ENCODE peak calls at places on chromosomes 6 and 20, in five cellular contexts. Q is HFFc6, R is tibial artery, M is brain microvascular endothelial cell, G is fibroblast of mammary gland. N is an unnamed sample.

GRCh38 chr6:42511803-42512422 is 51.9 kb upstream of the UBR2 start:
- DNase-seq in M (peak), G (peak), R (no peak), Q (no peak), N (no peak)

GRCh38 chr20:57708694-57709673 is 831 bp downstream of the PMEPA1 start:
- DNase-seq in M (peak), G (no peak), R (no peak), Q (no peak), N (no peak)

GRCh38 chr20:57717797-57718196 is 8.0 kb upstream of the PMEPA1 start:
- DNase-seq in R (no peak), Q (peak), M (no peak), G (no peak), N (no peak)

GRCh38 chr6:40916816-40917215 is 122.2 kb downstream of the UNC5CL start:
- DNase-seq in G (no peak), R (no peak), M (no peak), Q (no peak), N (no peak)

GRCh38 chr6:31057426-31058003 is 47.2 kb downstream of the MUC22 start:
- DNase-seq in G (peak), R (no peak), M (no peak), Q (peak), N (no peak)

GRCh38 chr6:15598273-15598778 is 64.5 kb downstream of the DTNBP1 start:
- DNase-seq in M (no peak), Q (no peak), G (no peak), R (no peak), N (no peak)

GRCh38 chr20:45407067-45407745 is 883 bp upstream of the DBNDD2 start:
- DNase-seq in Q (no peak), M (peak), G (peak), R (peak), N (no peak)

GRCh38 chr6:129141499-129141898 is 258.6 kb downstream of the LAMA2 start:
- DNase-seq in Q (peak), R (no peak), M (no peak), G (peak), N (no peak)

GRCh38 chr6:112286010-112286409 is 31.6 kb upstream of the LAMA4 start:
- DNase-seq in M (no peak), Q (no peak), R (no peak), G (no peak), N (no peak)

GRCh38 chr6:127069659-127070279 is 48.7 kb upstream of the RSPO3 start:
- DNase-seq in G (peak), R (no peak), M (peak), Q (peak), N (no peak)

GRCh38 chr20:1391640-1392442 is 1.0 kb downstream of the FKBP1A start:
- DNase-seq in M (no peak), Q (no peak), G (peak), R (no peak), N (no peak)

GRCh38 chr20:10115021-10115420 is 80.2 kb downstream of the ANKEF1 start:
- DNase-seq in R (no peak), G (peak), Q (peak), M (peak), N (no peak)

GRCh38 chr20:20439602-20440001 is 71.7 kb downstream of the INSM1 start:
- DNase-seq in M (no peak), G (no peak), Q (no peak), R (no peak), N (no peak)

GRCh38 chr6:168097221-168097620 is 18.2 kb upstream of the FRMD1 start:
- DNase-seq in R (no peak), G (no peak), M (no peak), Q (no peak), N (no peak)

GRCh38 chr20:37647946-37648345 is 45.9 kb upstream of the CTNNBL1 start:
- DNase-seq in R (no peak), G (no peak), Q (no peak), M (no peak), N (no peak)

GRCh38 chr6:142301421-142302391 is at the start of gene ADGRG6:
- DNase-seq in Q (peak), G (peak), M (no peak), R (peak), N (peak)

GRCh38 chr20:23823621-23824324 is 2.8 kb downstream of the CST2 start:
- DNase-seq in G (no peak), M (no peak), Q (no peak), R (no peak), N (no peak)

DNA sequence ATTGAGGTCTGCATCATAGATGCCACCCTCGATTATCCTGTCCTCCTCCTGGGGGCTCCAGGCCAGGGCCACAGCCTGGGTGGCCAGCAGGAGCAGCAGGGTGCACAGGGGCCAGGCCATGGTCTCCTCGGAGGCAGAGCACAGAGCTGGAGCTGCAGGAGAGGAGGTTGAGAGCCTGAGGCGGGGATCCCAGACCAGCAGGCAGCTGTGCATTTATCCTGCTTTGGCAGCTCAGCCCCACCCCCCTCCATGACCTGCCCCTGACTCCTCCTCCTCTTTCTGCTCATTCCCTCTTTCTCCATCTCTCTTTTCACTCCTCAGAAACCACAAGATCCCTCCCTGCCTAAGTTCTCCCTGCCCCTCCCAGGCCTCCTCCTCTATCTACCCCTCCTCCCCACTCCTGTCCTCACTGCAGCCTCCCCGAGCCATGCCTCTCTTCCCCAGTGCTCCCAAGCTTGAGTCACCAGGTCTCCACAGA is at the start of gene CST2:
- DNase-seq in R (no peak), M (peak), G (peak), Q (no peak), N (no peak)
- TF ChIP-seq CTCF in R (no peak), M (no peak), G (no peak), Q (no peak), N (no peak)

DNA sequence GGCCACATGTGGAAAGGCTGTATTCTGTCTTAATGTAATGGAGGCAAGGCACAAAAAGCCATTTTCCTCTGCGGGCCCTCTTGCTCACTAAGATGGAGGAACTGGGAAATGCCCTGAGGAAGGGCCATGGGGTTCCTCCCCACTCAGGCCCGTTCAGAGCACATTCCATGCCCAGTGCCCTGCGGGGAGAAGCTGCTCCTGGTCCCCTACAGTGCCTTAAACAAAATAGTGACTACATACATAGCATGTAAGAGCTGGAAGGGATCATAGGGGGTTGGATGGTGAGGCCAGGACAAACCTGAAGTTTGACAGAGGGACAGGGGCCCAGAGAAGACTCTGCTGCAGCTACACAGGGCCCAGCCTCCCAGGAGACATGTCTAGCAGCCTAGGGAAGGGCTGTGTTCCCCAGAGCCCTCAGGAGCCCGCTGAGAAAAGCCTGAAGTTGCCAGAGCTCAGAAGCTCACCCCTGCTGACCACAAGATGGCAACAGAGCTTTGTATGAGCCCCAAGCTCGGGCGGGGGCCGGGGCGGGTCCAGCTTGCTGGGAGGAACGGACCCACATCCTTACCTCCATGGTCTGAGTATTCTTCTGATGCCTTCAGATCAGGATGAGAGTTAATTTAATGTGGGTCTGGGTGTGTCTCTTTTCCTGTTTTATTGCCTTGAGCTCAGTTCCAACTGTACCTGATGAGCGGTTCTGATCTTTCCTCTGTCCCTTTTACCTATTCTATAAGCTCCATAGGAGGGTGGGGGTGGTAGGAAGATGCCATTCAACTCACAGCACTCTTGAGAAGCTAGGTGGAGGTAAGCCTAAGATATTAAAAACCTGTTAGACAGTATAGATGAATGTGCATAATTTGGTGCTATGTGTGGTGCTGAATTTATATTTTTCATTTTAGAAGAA is 242.9 kb downstream of the CDC5L start:
- DNase-seq in M (peak), G (peak), R (no peak), Q (peak), N (no peak)
- TF ChIP-seq CTCF in M (peak), G (peak), R (peak), Q (peak), N (peak)

GRCh38 chr6:72755752-72756151 is 133.9 kb downstream of the KCNQ5 start:
- DNase-seq in M (peak), G (no peak), R (no peak), Q (no peak), N (no peak)
- TF ChIP-seq CTCF in M (no peak), G (no peak), R (no peak), Q (no peak), N (no peak)

DNA sequence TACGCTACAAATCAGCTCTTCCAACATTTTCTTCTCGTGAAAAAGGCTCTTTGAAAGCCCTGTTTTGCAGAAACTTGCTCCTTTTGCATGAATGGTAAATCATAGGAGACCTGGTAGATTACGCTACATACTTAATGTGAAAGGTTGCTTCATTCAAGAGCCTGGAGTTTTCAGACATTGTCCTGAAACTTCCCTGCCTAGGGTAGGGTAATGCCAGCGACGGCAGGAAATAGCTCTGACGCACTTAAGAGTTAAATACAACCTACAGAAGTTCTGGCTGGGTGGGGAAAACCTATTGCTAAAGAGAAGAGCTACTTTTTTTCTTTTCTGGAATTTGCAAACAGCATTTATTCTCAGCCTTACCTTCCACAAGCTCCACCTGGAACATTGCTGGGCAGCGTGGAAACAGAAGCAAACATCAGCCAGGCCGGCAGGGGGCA is 144.5 kb downstream of the LPA start:
- DNase-seq in G (no peak), M (no peak), R (no peak), Q (no peak), N (no peak)
- TF ChIP-seq CTCF in G (peak), M (peak), R (no peak), Q (peak), N (peak)

GRCh38 chr6:156752666-156753301 is 24.4 kb upstream of the ARID1B start:
- DNase-seq in Q (no peak), R (no peak), M (no peak), G (no peak), N (no peak)
- TF ChIP-seq CTCF in Q (peak), R (no peak), M (peak), G (peak), N (no peak)

GRCh38 chr20:47784599-47785320 is 521 bp downstream of the SULF2 start:
- DNase-seq in G (peak), M (no peak), R (no peak), Q (no peak), N (no peak)
- TF ChIP-seq CTCF in G (peak), M (peak), R (no peak), Q (peak), N (peak)

DNA sequence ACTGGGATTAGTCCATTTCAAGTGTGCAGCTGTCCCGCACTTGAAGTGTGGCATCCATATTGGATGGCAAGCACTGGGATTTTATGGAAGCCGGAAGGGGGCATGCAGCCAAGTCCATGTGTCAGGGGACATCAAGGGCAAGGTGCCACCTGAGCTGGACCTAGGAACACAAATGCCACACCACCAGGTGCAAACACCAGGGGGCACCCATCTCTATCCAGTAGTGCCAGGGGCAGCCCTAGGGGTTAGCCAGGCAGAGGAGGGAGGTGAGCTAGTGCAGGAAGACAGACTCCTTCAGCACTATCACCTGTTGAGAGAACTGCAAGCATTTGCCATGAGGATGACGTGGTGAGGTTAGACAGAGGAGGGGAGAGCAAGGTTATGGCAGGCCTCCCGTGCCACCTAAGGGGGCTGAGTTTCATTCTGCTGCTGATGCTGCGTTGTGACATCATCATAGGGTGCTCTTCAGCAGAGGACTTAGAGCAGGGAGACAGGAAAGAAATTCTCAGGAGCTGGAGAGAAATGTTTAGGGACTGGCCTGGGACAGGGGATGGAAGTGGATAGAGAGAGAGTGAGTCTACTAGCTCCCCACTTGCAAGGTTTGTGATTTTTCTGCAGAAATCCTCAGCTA is 192.6 kb upstream of the SLC24A3 start:
- DNase-seq in Q (no peak), R (no peak), M (no peak), G (no peak), N (no peak)
- TF ChIP-seq CTCF in Q (no peak), R (no peak), M (no peak), G (no peak), N (no peak)

GRCh38 chr6:17096076-17096475 is 5.8 kb upstream of the STMND1 start:
- DNase-seq in Q (no peak), R (no peak), M (no peak), G (no peak), N (no peak)

GRCh38 chr6:17086469-17086868 is 15.4 kb upstream of the STMND1 start:
- DNase-seq in R (no peak), Q (peak), M (peak), G (peak), N (no peak)

GRCh38 chr6:17088091-17088611 is 13.7 kb upstream of the STMND1 start:
- DNase-seq in R (no peak), Q (no peak), M (no peak), G (no peak), N (no peak)

GRCh38 chr6:17093692-17094091 is 8.2 kb upstream of the STMND1 start:
- DNase-seq in Q (no peak), R (no peak), M (no peak), G (peak), N (no peak)

GRCh38 chr6:17091122-17091521 is 10.7 kb upstream of the STMND1 start:
- DNase-seq in R (no peak), M (no peak), G (peak), Q (no peak), N (no peak)
- TF ChIP-seq CTCF in R (peak), M (peak), G (peak), Q (peak), N (peak)

GRCh38 chr20:48259456-48259855 is 474.2 kb upstream of the SULF2 start:
- DNase-seq in G (no peak), Q (no peak), M (no peak), R (no peak), N (no peak)
- TF ChIP-seq CTCF in G (no peak), Q (no peak), M (no peak), R (no peak), N (no peak)

GRCh38 chr6:74409447-74409846 is 713.4 kb downstream of the CD109 start:
- DNase-seq in G (peak), M (peak), R (no peak), Q (peak), N (no peak)
- TF ChIP-seq CTCF in G (peak), M (peak), R (peak), Q (peak), N (peak)